ENCODE peak calls at places on chromosome 13, in nine cellular contexts. One of them, this sample, is unnamed.

GRCh38 chr13:31786011-31786410 is 46.7 kb downstream of the RXFP2 start:
- DNase-seq in ELR: no peak
- DNase-seq in heart right ventricle: no peak
- DNase-seq in iPS-NIHi11: no peak
- DNase-seq in posterior vena cava: no peak
- DNase-seq in stromal cell of bone marrow: no peak
- DNase-seq in CD8-positive, alpha-beta memory T cell: no peak
- DNase-seq in naive thymus-derived CD8-positive, alpha-beta T cell: no peak
- DNase-seq in stimulated activated CD4-positive, alpha-beta T cell treated with anti-CD3 and anti-CD28 coated beads, Interleukin-12 subunit alpha, Interleukin-12 subunit beta, amount 100 ng/mL, for 24 hours: no peak
- DNase-seq in this sample: no peak

GRCh38 chr13:93534181-93534700 is 307.6 kb downstream of the GPC6 start:
- DNase-seq in posterior vena cava: no peak
- DNase-seq in stimulated activated CD4-positive, alpha-beta T cell treated with anti-CD3 and anti-CD28 coated beads, Interleukin-12 subunit alpha, Interleukin-12 subunit beta, amount 100 ng/mL, for 24 hours: no peak
- DNase-seq in heart right ventricle: no peak
- DNase-seq in naive thymus-derived CD8-positive, alpha-beta T cell: no peak
- DNase-seq in ELR: no peak
- DNase-seq in iPS-NIHi11: no peak
- DNase-seq in CD8-positive, alpha-beta memory T cell: no peak
- DNase-seq in stromal cell of bone marrow: no peak
- DNase-seq in this sample: no peak

GRCh38 chr13:40920826-40921225 is 98.3 kb downstream of the ELF1 start:
- DNase-seq in iPS-NIHi11: no peak
- DNase-seq in heart right ventricle: no peak
- DNase-seq in CD8-positive, alpha-beta memory T cell: no peak
- DNase-seq in posterior vena cava: no peak
- DNase-seq in naive thymus-derived CD8-positive, alpha-beta T cell: no peak
- DNase-seq in stimulated activated CD4-positive, alpha-beta T cell treated with anti-CD3 and anti-CD28 coated beads, Interleukin-12 subunit alpha, Interleukin-12 subunit beta, amount 100 ng/mL, for 24 hours: no peak
- DNase-seq in ELR: peak; percentile 63
- DNase-seq in stromal cell of bone marrow: no peak
- DNase-seq in this sample: no peak

GRCh38 chr13:112781881-112782361 is 92.1 kb downstream of the ATP11A start:
- DNase-seq in ELR: no peak
- DNase-seq in heart right ventricle: peak; percentile 63
- DNase-seq in CD8-positive, alpha-beta memory T cell: no peak
- DNase-seq in stromal cell of bone marrow: no peak
- DNase-seq in stimulated activated CD4-positive, alpha-beta T cell treated with anti-CD3 and anti-CD28 coated beads, Interleukin-12 subunit alpha, Interleukin-12 subunit beta, amount 100 ng/mL, for 24 hours: no peak
- DNase-seq in iPS-NIHi11: no peak
- DNase-seq in naive thymus-derived CD8-positive, alpha-beta T cell: no peak
- DNase-seq in posterior vena cava: no peak
- DNase-seq in this sample: no peak

GRCh38 chr13:93788456-93788855 is 561.8 kb downstream of the GPC6 start:
- DNase-seq in ELR: no peak
- DNase-seq in naive thymus-derived CD8-positive, alpha-beta T cell: no peak
- DNase-seq in posterior vena cava: no peak
- DNase-seq in CD8-positive, alpha-beta memory T cell: no peak
- DNase-seq in iPS-NIHi11: no peak
- DNase-seq in heart right ventricle: no peak
- DNase-seq in stromal cell of bone marrow: no peak
- DNase-seq in stimulated activated CD4-positive, alpha-beta T cell treated with anti-CD3 and anti-CD28 coated beads, Interleukin-12 subunit alpha, Interleukin-12 subunit beta, amount 100 ng/mL, for 24 hours: no peak
- DNase-seq in this sample: no peak

GRCh38 chr13:51158923-51159322 is 47.8 kb upstream of the C13orf42 start:
- DNase-seq in heart right ventricle: no peak
- DNase-seq in stimulated activated CD4-positive, alpha-beta T cell treated with anti-CD3 and anti-CD28 coated beads, Interleukin-12 subunit alpha, Interleukin-12 subunit beta, amount 100 ng/mL, for 24 hours: no peak
- DNase-seq in ELR: no peak
- DNase-seq in iPS-NIHi11: no peak
- DNase-seq in stromal cell of bone marrow: peak; percentile 44
- DNase-seq in naive thymus-derived CD8-positive, alpha-beta T cell: no peak
- DNase-seq in CD8-positive, alpha-beta memory T cell: no peak
- DNase-seq in posterior vena cava: no peak
- DNase-seq in this sample: peak; percentile 9

GRCh38 chr13:56317839-56318238 is 822.9 kb upstream of the PRR20A start:
- DNase-seq in posterior vena cava: no peak
- DNase-seq in CD8-positive, alpha-beta memory T cell: no peak
- DNase-seq in ELR: no peak
- DNase-seq in heart right ventricle: no peak
- DNase-seq in stimulated activated CD4-positive, alpha-beta T cell treated with anti-CD3 and anti-CD28 coated beads, Interleukin-12 subunit alpha, Interleukin-12 subunit beta, amount 100 ng/mL, for 24 hours: no peak
- DNase-seq in stromal cell of bone marrow: no peak
- DNase-seq in iPS-NIHi11: peak; percentile 20
- DNase-seq in naive thymus-derived CD8-positive, alpha-beta T cell: no peak
- DNase-seq in this sample: no peak

GRCh38 chr13:32905063-32905863 is 111.0 kb upstream of the KL start:
- DNase-seq in heart right ventricle: no peak
- DNase-seq in posterior vena cava: no peak
- DNase-seq in stimulated activated CD4-positive, alpha-beta T cell treated with anti-CD3 and anti-CD28 coated beads, Interleukin-12 subunit alpha, Interleukin-12 subunit beta, amount 100 ng/mL, for 24 hours: no peak
- DNase-seq in naive thymus-derived CD8-positive, alpha-beta T cell: no peak
- DNase-seq in ELR: peak; percentile 57
- DNase-seq in stromal cell of bone marrow: no peak
- DNase-seq in iPS-NIHi11: no peak
- DNase-seq in CD8-positive, alpha-beta memory T cell: no peak
- DNase-seq in this sample: peak; percentile 58

GRCh38 chr13:112434937-112435523 is 58.9 kb downstream of the SPACA7 start:
- DNase-seq in stromal cell of bone marrow: no peak
- DNase-seq in posterior vena cava: no peak
- DNase-seq in ELR: no peak
- DNase-seq in naive thymus-derived CD8-positive, alpha-beta T cell: no peak
- DNase-seq in iPS-NIHi11: no peak
- DNase-seq in heart right ventricle: no peak
- DNase-seq in stimulated activated CD4-positive, alpha-beta T cell treated with anti-CD3 and anti-CD28 coated beads, Interleukin-12 subunit alpha, Interleukin-12 subunit beta, amount 100 ng/mL, for 24 hours: no peak
- DNase-seq in CD8-positive, alpha-beta memory T cell: no peak
- DNase-seq in this sample: no peak

GRCh38 chr13:72868229-72868628 is 86.3 kb downstream of the PIBF1 start:
- DNase-seq in stromal cell of bone marrow: no peak
- DNase-seq in iPS-NIHi11: no peak
- DNase-seq in stimulated activated CD4-positive, alpha-beta T cell treated with anti-CD3 and anti-CD28 coated beads, Interleukin-12 subunit alpha, Interleukin-12 subunit beta, amount 100 ng/mL, for 24 hours: no peak
- DNase-seq in CD8-positive, alpha-beta memory T cell: no peak
- DNase-seq in naive thymus-derived CD8-positive, alpha-beta T cell: no peak
- DNase-seq in ELR: no peak
- DNase-seq in heart right ventricle: no peak
- DNase-seq in posterior vena cava: no peak
- DNase-seq in this sample: no peak

GRCh38 chr13:21060063-21060826 is 1.1 kb downstream of the LATS2 start:
- DNase-seq in posterior vena cava: peak; percentile 87
- DNase-seq in ELR: peak; percentile 58
- DNase-seq in stromal cell of bone marrow: no peak
- DNase-seq in CD8-positive, alpha-beta memory T cell: no peak
- DNase-seq in stimulated activated CD4-positive, alpha-beta T cell treated with anti-CD3 and anti-CD28 coated beads, Interleukin-12 subunit alpha, Interleukin-12 subunit beta, amount 100 ng/mL, for 24 hours: no peak
- DNase-seq in naive thymus-derived CD8-positive, alpha-beta T cell: no peak
- DNase-seq in heart right ventricle: peak; percentile 59
- DNase-seq in iPS-NIHi11: peak; percentile 30
- DNase-seq in this sample: peak; percentile 33

GRCh38 chr13:110713981-110714797 is 689 bp downstream of the ING1 start:
- DNase-seq in CD8-positive, alpha-beta memory T cell: peak; percentile 88
- DNase-seq in ELR: peak; percentile 56
- DNase-seq in naive thymus-derived CD8-positive, alpha-beta T cell: peak; percentile 76
- DNase-seq in stromal cell of bone marrow: peak; percentile 19
- DNase-seq in heart right ventricle: peak; percentile 53
- DNase-seq in stimulated activated CD4-positive, alpha-beta T cell treated with anti-CD3 and anti-CD28 coated beads, Interleukin-12 subunit alpha, Interleukin-12 subunit beta, amount 100 ng/mL, for 24 hours: peak; percentile 37
- DNase-seq in iPS-NIHi11: no peak
- DNase-seq in posterior vena cava: peak; percentile 85
- DNase-seq in this sample: peak; percentile 41

GRCh38 chr13:72850959-72851677 is 69.2 kb downstream of the PIBF1 start:
- DNase-seq in CD8-positive, alpha-beta memory T cell: no peak
- DNase-seq in ELR: no peak
- DNase-seq in stromal cell of bone marrow: no peak
- DNase-seq in iPS-NIHi11: peak; percentile 9
- DNase-seq in heart right ventricle: no peak
- DNase-seq in stimulated activated CD4-positive, alpha-beta T cell treated with anti-CD3 and anti-CD28 coated beads, Interleukin-12 subunit alpha, Interleukin-12 subunit beta, amount 100 ng/mL, for 24 hours: no peak
- DNase-seq in naive thymus-derived CD8-positive, alpha-beta T cell: no peak
- DNase-seq in posterior vena cava: no peak
- DNase-seq in this sample: no peak

GRCh38 chr13:109028626-109029025 is 399.2 kb downstream of the MYO16 start:
- DNase-seq in CD8-positive, alpha-beta memory T cell: no peak
- DNase-seq in posterior vena cava: no peak
- DNase-seq in ELR: no peak
- DNase-seq in stromal cell of bone marrow: no peak
- DNase-seq in iPS-NIHi11: no peak
- DNase-seq in stimulated activated CD4-positive, alpha-beta T cell treated with anti-CD3 and anti-CD28 coated beads, Interleukin-12 subunit alpha, Interleukin-12 subunit beta, amount 100 ng/mL, for 24 hours: no peak
- DNase-seq in heart right ventricle: no peak
- DNase-seq in naive thymus-derived CD8-positive, alpha-beta T cell: no peak
- DNase-seq in this sample: no peak

GRCh38 chr13:57557979-57558529 is 73.5 kb upstream of the PCDH17 start:
- DNase-seq in heart right ventricle: no peak
- DNase-seq in iPS-NIHi11: peak; percentile 25
- DNase-seq in posterior vena cava: no peak
- DNase-seq in stromal cell of bone marrow: no peak
- DNase-seq in ELR: no peak
- DNase-seq in CD8-positive, alpha-beta memory T cell: no peak
- DNase-seq in stimulated activated CD4-positive, alpha-beta T cell treated with anti-CD3 and anti-CD28 coated beads, Interleukin-12 subunit alpha, Interleukin-12 subunit beta, amount 100 ng/mL, for 24 hours: no peak
- DNase-seq in naive thymus-derived CD8-positive, alpha-beta T cell: no peak
- DNase-seq in this sample: no peak

GRCh38 chr13:79837741-79838450 is 356.9 kb downstream of the NDFIP2 start:
- DNase-seq in stromal cell of bone marrow: no peak
- DNase-seq in stimulated activated CD4-positive, alpha-beta T cell treated with anti-CD3 and anti-CD28 coated beads, Interleukin-12 subunit alpha, Interleukin-12 subunit beta, amount 100 ng/mL, for 24 hours: no peak
- DNase-seq in naive thymus-derived CD8-positive, alpha-beta T cell: no peak
- DNase-seq in CD8-positive, alpha-beta memory T cell: no peak
- DNase-seq in iPS-NIHi11: no peak
- DNase-seq in ELR: peak; percentile 77
- DNase-seq in heart right ventricle: no peak
- DNase-seq in posterior vena cava: no peak
- DNase-seq in this sample: peak; percentile 71

GRCh38 chr13:112821340-112822055 is 131.7 kb downstream of the ATP11A start:
- DNase-seq in ELR: no peak
- DNase-seq in iPS-NIHi11: no peak
- DNase-seq in posterior vena cava: no peak
- DNase-seq in stromal cell of bone marrow: no peak
- DNase-seq in naive thymus-derived CD8-positive, alpha-beta T cell: no peak
- DNase-seq in stimulated activated CD4-positive, alpha-beta T cell treated with anti-CD3 and anti-CD28 coated beads, Interleukin-12 subunit alpha, Interleukin-12 subunit beta, amount 100 ng/mL, for 24 hours: no peak
- DNase-seq in heart right ventricle: no peak
- DNase-seq in CD8-positive, alpha-beta memory T cell: no peak
- DNase-seq in this sample: no peak

GRCh38 chr13:109727251-109727650 is 59.1 kb downstream of the IRS2 start:
- DNase-seq in ELR: no peak
- DNase-seq in iPS-NIHi11: no peak
- DNase-seq in naive thymus-derived CD8-positive, alpha-beta T cell: no peak
- DNase-seq in stimulated activated CD4-positive, alpha-beta T cell treated with anti-CD3 and anti-CD28 coated beads, Interleukin-12 subunit alpha, Interleukin-12 subunit beta, amount 100 ng/mL, for 24 hours: no peak
- DNase-seq in stromal cell of bone marrow: no peak
- DNase-seq in posterior vena cava: no peak
- DNase-seq in CD8-positive, alpha-beta memory T cell: no peak
- DNase-seq in heart right ventricle: no peak
- DNase-seq in this sample: no peak

GRCh38 chr13:21104199-21105019 is 43.0 kb upstream of the LATS2 start:
- DNase-seq in posterior vena cava: no peak
- DNase-seq in naive thymus-derived CD8-positive, alpha-beta T cell: no peak
- DNase-seq in heart right ventricle: no peak
- DNase-seq in ELR: no peak
- DNase-seq in CD8-positive, alpha-beta memory T cell: no peak
- DNase-seq in stromal cell of bone marrow: no peak
- DNase-seq in stimulated activated CD4-positive, alpha-beta T cell treated with anti-CD3 and anti-CD28 coated beads, Interleukin-12 subunit alpha, Interleukin-12 subunit beta, amount 100 ng/mL, for 24 hours: no peak
- DNase-seq in iPS-NIHi11: no peak
- DNase-seq in this sample: no peak

GRCh38 chr13:68551701-68552522 is 1321.8 kb upstream of the PCDH9 start:
- DNase-seq in iPS-NIHi11: no peak
- DNase-seq in posterior vena cava: no peak
- DNase-seq in naive thymus-derived CD8-positive, alpha-beta T cell: no peak
- DNase-seq in ELR: peak; percentile 15
- DNase-seq in heart right ventricle: no peak
- DNase-seq in CD8-positive, alpha-beta memory T cell: no peak
- DNase-seq in stromal cell of bone marrow: no peak
- DNase-seq in stimulated activated CD4-positive, alpha-beta T cell treated with anti-CD3 and anti-CD28 coated beads, Interleukin-12 subunit alpha, Interleukin-12 subunit beta, amount 100 ng/mL, for 24 hours: no peak
- DNase-seq in this sample: no peak

GRCh38 chr13:60583911-60584753 is 187.1 kb downstream of the TDRD3 start:
- DNase-seq in posterior vena cava: no peak
- DNase-seq in stimulated activated CD4-positive, alpha-beta T cell treated with anti-CD3 and anti-CD28 coated beads, Interleukin-12 subunit alpha, Interleukin-12 subunit beta, amount 100 ng/mL, for 24 hours: no peak
- DNase-seq in iPS-NIHi11: peak; percentile 27
- DNase-seq in ELR: peak; percentile 64
- DNase-seq in stromal cell of bone marrow: peak; percentile 94
- DNase-seq in naive thymus-derived CD8-positive, alpha-beta T cell: no peak
- DNase-seq in heart right ventricle: no peak
- DNase-seq in CD8-positive, alpha-beta memory T cell: no peak
- DNase-seq in this sample: peak; percentile 94

GRCh38 chr13:99028890-99029289 is 51.0 kb upstream of the DOCK9 start:
- DNase-seq in stromal cell of bone marrow: no peak
- DNase-seq in stimulated activated CD4-positive, alpha-beta T cell treated with anti-CD3 and anti-CD28 coated beads, Interleukin-12 subunit alpha, Interleukin-12 subunit beta, amount 100 ng/mL, for 24 hours: no peak
- DNase-seq in iPS-NIHi11: peak; percentile 48
- DNase-seq in naive thymus-derived CD8-positive, alpha-beta T cell: no peak
- DNase-seq in CD8-positive, alpha-beta memory T cell: peak; percentile 65
- DNase-seq in heart right ventricle: no peak
- DNase-seq in posterior vena cava: no peak
- DNase-seq in ELR: peak; percentile 44
- DNase-seq in this sample: no peak

GRCh38 chr13:31200636-31200970 is 828 bp downstream of the B3GLCT start:
- DNase-seq in CD8-positive, alpha-beta memory T cell: no peak
- DNase-seq in stromal cell of bone marrow: no peak
- DNase-seq in stimulated activated CD4-positive, alpha-beta T cell treated with anti-CD3 and anti-CD28 coated beads, Interleukin-12 subunit alpha, Interleukin-12 subunit beta, amount 100 ng/mL, for 24 hours: peak; percentile 8
- DNase-seq in naive thymus-derived CD8-positive, alpha-beta T cell: peak; percentile 46
- DNase-seq in ELR: peak; percentile 57
- DNase-seq in iPS-NIHi11: no peak
- DNase-seq in heart right ventricle: peak; percentile 66
- DNase-seq in posterior vena cava: peak; percentile 86
- DNase-seq in this sample: peak; percentile 40

GRCh38 chr13:96967248-96967745 is 27.0 kb downstream of the OXGR1 start:
- DNase-seq in heart right ventricle: no peak
- DNase-seq in naive thymus-derived CD8-positive, alpha-beta T cell: no peak
- DNase-seq in stromal cell of bone marrow: no peak
- DNase-seq in posterior vena cava: no peak
- DNase-seq in stimulated activated CD4-positive, alpha-beta T cell treated with anti-CD3 and anti-CD28 coated beads, Interleukin-12 subunit alpha, Interleukin-12 subunit beta, amount 100 ng/mL, for 24 hours: no peak
- DNase-seq in iPS-NIHi11: peak; percentile 15
- DNase-seq in CD8-positive, alpha-beta memory T cell: no peak
- DNase-seq in ELR: peak; percentile 52
- DNase-seq in this sample: peak; percentile 30

GRCh38 chr13:40812724-40813445 is 23.5 kb downstream of the SLC25A15 start:
- DNase-seq in ELR: peak; percentile 88
- DNase-seq in heart right ventricle: no peak
- DNase-seq in iPS-NIHi11: no peak
- DNase-seq in stimulated activated CD4-positive, alpha-beta T cell treated with anti-CD3 and anti-CD28 coated beads, Interleukin-12 subunit alpha, Interleukin-12 subunit beta, amount 100 ng/mL, for 24 hours: no peak
- DNase-seq in posterior vena cava: no peak
- DNase-seq in naive thymus-derived CD8-positive, alpha-beta T cell: no peak
- DNase-seq in stromal cell of bone marrow: no peak
- DNase-seq in CD8-positive, alpha-beta memory T cell: no peak
- DNase-seq in this sample: peak; percentile 54

GRCh38 chr13:65913173-65913572 is 1317.0 kb downstream of the PCDH9 start:
- DNase-seq in stromal cell of bone marrow: peak; percentile 82
- DNase-seq in stimulated activated CD4-positive, alpha-beta T cell treated with anti-CD3 and anti-CD28 coated beads, Interleukin-12 subunit alpha, Interleukin-12 subunit beta, amount 100 ng/mL, for 24 hours: no peak
- DNase-seq in ELR: peak; percentile 89
- DNase-seq in naive thymus-derived CD8-positive, alpha-beta T cell: no peak
- DNase-seq in heart right ventricle: no peak
- DNase-seq in posterior vena cava: no peak
- DNase-seq in CD8-positive, alpha-beta memory T cell: no peak
- DNase-seq in iPS-NIHi11: no peak
- DNase-seq in this sample: peak; percentile 33

GRCh38 chr13:23159205-23159586 is 21.6 kb upstream of the SGCG start:
- DNase-seq in iPS-NIHi11: peak; percentile 79
- DNase-seq in stimulated activated CD4-positive, alpha-beta T cell treated with anti-CD3 and anti-CD28 coated beads, Interleukin-12 subunit alpha, Interleukin-12 subunit beta, amount 100 ng/mL, for 24 hours: no peak
- DNase-seq in CD8-positive, alpha-beta memory T cell: no peak
- DNase-seq in stromal cell of bone marrow: peak; percentile 9
- DNase-seq in ELR: peak; percentile 22
- DNase-seq in posterior vena cava: no peak
- DNase-seq in heart right ventricle: peak; percentile 33
- DNase-seq in naive thymus-derived CD8-positive, alpha-beta T cell: no peak
- DNase-seq in this sample: peak; percentile 3

This sample was measured in RPMI7951.